ENCODE peak calls at places on chromosomes 4 and X, in eight cellular contexts. L, F, O, D, P, Q, M and B are unnamed samples.

GRCh38 chr4:37299468-37299867 is 54.9 kb downstream of the NWD2 start:
- DNase-seq in M (no peak), D (no peak), L (no peak), O (no peak), P (no peak), F (peak), Q (no peak), B (no peak)

GRCh38 chr4:183329244-183329643 is 7.0 kb upstream of the CLDN24 start:
- DNase-seq in L (no peak), F (no peak), O (no peak), P (no peak), M (no peak), D (no peak), Q (no peak), B (no peak)

GRCh38 chr4:110586137-110586850 is 36.6 kb downstream of the PITX2 start:
- DNase-seq in P (no peak), D (no peak), Q (peak), O (peak), M (no peak), F (peak), L (no peak), B (peak)

GRCh38 chrX:132270699-132271098 is 51.5 kb upstream of the RAP2C start:
- DNase-seq in D (no peak), P (peak), O (peak), F (no peak), L (no peak), Q (peak), M (peak), B (no peak)

GRCh38 chr4:15864771-15865566 is 73.6 kb downstream of the FGFBP1 start:
- DNase-seq in F (no peak), D (no peak), Q (no peak), P (no peak), O (no peak), L (no peak), M (no peak), B (no peak)

GRCh38 chrX:41596586-41596985 is 92.2 kb upstream of the GPR34 start:
- DNase-seq in D (no peak), M (no peak), F (no peak), P (no peak), O (peak), Q (no peak), L (no peak), B (no peak)

GRCh38 chr4:20422398-20422797 is 170.7 kb downstream of the SLIT2 start:
- DNase-seq in F (peak), P (no peak), M (no peak), Q (peak), D (peak), O (peak), L (peak), B (peak)

GRCh38 chrX:114134465-114134864 is 449.4 kb upstream of the HTR2C start:
- DNase-seq in Q (no peak), F (no peak), L (no peak), P (no peak), D (no peak), M (no peak), O (no peak), B (no peak)

GRCh38 chr4:148962539-148963290 is 520.5 kb upstream of the NR3C2 start:
- DNase-seq in Q (peak), O (peak), L (no peak), D (no peak), F (no peak), M (no peak), P (no peak), B (no peak)

GRCh38 chrX:111447298-111447697 is 35.3 kb upstream of the DCX start:
- DNase-seq in D (peak), O (no peak), L (no peak), Q (no peak), P (no peak), M (no peak), F (peak), B (peak)

GRCh38 chr4:7017446-7018048 is 25.6 kb upstream of the TADA2B start:
- DNase-seq in Q (no peak), L (no peak), F (no peak), M (no peak), P (no peak), O (no peak), D (no peak), B (no peak)

GRCh38 chrX:16082470-16083085 is 40.8 kb upstream of the GRPR start:
- DNase-seq in D (no peak), O (no peak), Q (no peak), L (no peak), M (no peak), P (no peak), F (peak), B (no peak)

GRCh38 chrX:115547448-115547847 is 13.5 kb upstream of the PLS3 start:
- DNase-seq in F (peak), P (no peak), L (no peak), D (no peak), Q (no peak), O (no peak), M (no peak), B (no peak)

GRCh38 chr4:146335763-146336412 is 121.5 kb downstream of the REELD1 start:
- DNase-seq in Q (peak), P (no peak), D (no peak), O (no peak), M (no peak), F (no peak), L (no peak), B (no peak)

GRCh38 chrX:1009771-1010170 is 202.7 kb downstream of the CRLF2 start:
- DNase-seq in P (no peak), O (no peak), Q (no peak), L (no peak), F (no peak), D (no peak), M (no peak), B (no peak)

GRCh38 chrX:75642811-75643361 is 120.0 kb upstream of the ZDHHC15 start:
- DNase-seq in D (no peak), P (no peak), Q (no peak), F (no peak), O (no peak), M (no peak), L (no peak), B (no peak)

GRCh38 chrX:65985922-65986588 is 53.8 kb downstream of the VSIG4 start:
- DNase-seq in P (no peak), Q (peak), L (no peak), F (peak), O (peak), D (no peak), M (no peak), B (no peak)

GRCh38 chr4:32133141-32133540 is 1413.0 kb downstream of the PCDH7 start:
- DNase-seq in D (no peak), F (no peak), P (no peak), M (no peak), L (no peak), Q (no peak), O (no peak), B (no peak)

GRCh38 chrX:107676559-107677378 is 48.5 kb downstream of the PRPS1 start:
- DNase-seq in Q (peak), F (no peak), L (peak), D (no peak), O (peak), M (peak), P (peak), B (no peak)

GRCh38 chr4:108237693-108238092 is 69.0 kb upstream of the LEF1 start:
- DNase-seq in O (no peak), L (no peak), D (no peak), P (no peak), F (no peak), Q (no peak), M (no peak), B (no peak)

GRCh38 chr4:2788532-2789103 is 4.3 kb upstream of the SH3BP2 start:
- DNase-seq in D (no peak), M (peak), L (no peak), P (peak), Q (no peak), O (no peak), F (no peak), B (no peak)

GRCh38 chrX:49192722-49193328 is 6.7 kb upstream of the PRICKLE3 start:
- DNase-seq in O (peak), Q (no peak), D (peak), P (no peak), M (no peak), F (peak), L (no peak), B (no peak)

GRCh38 chrX:39633293-39633692 is 464.5 kb downstream of the BCOR start:
- DNase-seq in Q (peak), D (no peak), L (no peak), F (no peak), M (no peak), O (peak), P (no peak), B (no peak)

GRCh38 chr4:38366451-38366850 is 297.5 kb upstream of the KLF3 start:
- DNase-seq in L (no peak), Q (no peak), O (no peak), P (no peak), D (no peak), F (no peak), M (peak), B (no peak)

GRCh38 chr4:3472411-3473141 is 9.5 kb downstream of the DOK7 start:
- DNase-seq in Q (no peak), M (no peak), F (no peak), O (no peak), P (no peak), L (peak), D (no peak), B (no peak)

GRCh38 chrX:22366166-22366702 is 93.5 kb downstream of the CBLL2 start:
- DNase-seq in L (no peak), F (no peak), O (peak), D (no peak), M (no peak), P (no peak), Q (no peak), B (no peak)

GRCh38 chrX:65098851-65099250 is 122.6 kb upstream of the ZC4H2 start:
- DNase-seq in L (no peak), F (no peak), M (no peak), O (no peak), P (no peak), D (no peak), Q (no peak), B (no peak)

GRCh38 chrX:22060451-22060940 is 28.4 kb downstream of the PHEX start:
- DNase-seq in M (no peak), F (no peak), Q (no peak), D (no peak), P (no peak), L (no peak), O (peak), B (peak)

GRCh38 chr4:2186133-2186864 is 55.6 kb downstream of the HAUS3 start:
- DNase-seq in L (no peak), P (no peak), F (peak), O (peak), D (no peak), Q (peak), M (no peak), B (no peak)

GRCh38 chr4:71944956-71945355 is 86.8 kb upstream of the NPFFR2 start:
- DNase-seq in D (no peak), P (no peak), O (peak), L (no peak), F (peak), M (no peak), Q (no peak), B (no peak)

GRCh38 chrX:9942086-9942485 is 25.1 kb upstream of the CLDN34 start:
- DNase-seq in D (no peak), F (no peak), O (no peak), Q (no peak), L (no peak), M (no peak), P (no peak), B (peak)

GRCh38 chr4:36676139-36677050 is 395.0 kb downstream of the DTHD1 start:
- DNase-seq in M (no peak), D (no peak), P (no peak), L (no peak), F (no peak), O (peak), Q (no peak), B (no peak)

GRCh38 chrX:32673193-32673592 is 538.2 kb downstream of the DMD start:
- DNase-seq in O (no peak), D (no peak), M (no peak), Q (no peak), P (no peak), L (no peak), F (peak), B (peak)

GRCh38 chrX:82589410-82589809 is 918.7 kb upstream of the POU3F4 start:
- DNase-seq in M (no peak), L (no peak), P (no peak), Q (no peak), D (no peak), F (no peak), O (peak), B (no peak)

GRCh38 chr4:85368240-85368639 is 106.7 kb upstream of the ARHGAP24 start:
- DNase-seq in M (no peak), F (peak), L (no peak), D (no peak), Q (no peak), P (no peak), O (no peak), B (no peak)

GRCh38 chr4:140137654-140138053 is 16.3 kb downstream of the MAML3 start:
- DNase-seq in L (no peak), D (no peak), Q (no peak), O (peak), F (peak), M (no peak), P (no peak), B (no peak)

GRCh38 chrX:99703467-99703866 is 706.6 kb downstream of the PCDH19 start:
- DNase-seq in L (no peak), D (no peak), Q (no peak), M (no peak), O (no peak), F (no peak), P (no peak), B (no peak)

GRCh38 chr4:52037730-52038108 is 380 bp downstream of the SGCB start:
- DNase-seq in P (no peak), Q (peak), O (peak), M (peak), L (no peak), F (peak), D (peak), B (peak)

DNA sequence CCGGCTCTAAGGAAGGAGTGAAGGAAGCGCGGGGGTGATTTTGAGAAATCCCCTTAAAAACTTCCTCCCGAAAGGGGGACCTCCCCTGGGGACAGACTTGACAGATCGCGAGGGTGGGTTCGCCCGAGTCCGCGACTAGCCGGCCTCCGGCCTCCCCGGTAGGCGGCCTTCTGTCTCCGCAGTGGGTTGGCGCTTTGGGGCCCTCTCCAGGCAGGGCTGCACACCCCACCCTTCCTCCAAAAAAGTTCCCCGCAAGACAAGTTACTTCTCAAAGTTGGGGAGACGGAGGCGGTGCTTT is 24.8 kb downstream of the HOPX start:
- DNase-seq in F (peak), O (no peak), Q (no peak), P (no peak), D (peak), L (peak), M (peak), B (peak)
- TF ChIP-seq CTCF in F (peak), O (peak), Q (no peak), P (no peak), D (peak), L (no peak), M (peak), B (peak)

DNA sequence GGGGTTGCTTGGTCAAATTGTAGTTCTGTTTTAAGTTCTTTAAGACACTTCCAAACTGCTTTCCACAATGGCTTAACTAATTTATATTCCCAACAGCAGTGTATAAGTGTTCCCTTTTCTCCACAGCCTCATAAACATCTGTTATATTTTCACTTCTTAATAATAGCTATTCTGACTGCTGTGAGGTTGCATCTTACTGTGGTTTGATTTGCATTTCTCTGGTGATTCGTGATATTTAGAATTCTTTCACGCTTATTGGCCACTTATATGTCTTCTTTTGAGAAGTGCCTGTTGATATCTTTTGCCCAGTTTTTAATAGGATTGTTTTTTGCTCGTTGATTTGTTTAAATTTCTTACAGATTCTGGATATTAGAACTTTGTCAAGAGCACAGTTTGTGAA is 278.6 kb upstream of the ITM2A start:
- DNase-seq in P (no peak), F (no peak), O (no peak), L (no peak), M (no peak), D (no peak), Q (no peak), B (no peak)
- TF ChIP-seq CTCF in P (no peak), F (no peak), O (no peak), L (no peak), M (no peak), D (no peak), Q (no peak), B (no peak)

DNA sequence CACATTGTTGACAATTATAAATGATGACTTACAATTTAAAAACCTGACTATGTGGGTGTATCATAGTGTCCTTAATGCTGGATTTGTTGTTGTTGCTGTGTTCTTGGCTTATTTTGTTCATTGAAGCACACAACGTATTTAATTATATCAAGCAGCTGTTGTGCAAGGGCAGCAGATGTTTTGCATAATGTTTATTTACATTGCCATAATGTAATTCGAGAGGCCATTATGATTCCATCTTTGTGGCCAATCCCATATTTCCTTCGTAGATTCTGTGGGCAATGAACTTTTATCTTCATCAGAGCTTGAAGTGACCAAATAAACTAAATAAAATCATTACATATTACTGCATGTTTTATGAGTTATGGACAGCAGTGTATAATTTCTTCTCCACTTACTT is 422.6 kb upstream of the GALNTL6 start:
- DNase-seq in P (no peak), L (no peak), M (no peak), F (no peak), Q (no peak), D (no peak), O (no peak), B (no peak)
- TF ChIP-seq CTCF in P (no peak), L (no peak), M (no peak), F (no peak), Q (no peak), D (no peak), O (no peak), B (no peak)

DNA sequence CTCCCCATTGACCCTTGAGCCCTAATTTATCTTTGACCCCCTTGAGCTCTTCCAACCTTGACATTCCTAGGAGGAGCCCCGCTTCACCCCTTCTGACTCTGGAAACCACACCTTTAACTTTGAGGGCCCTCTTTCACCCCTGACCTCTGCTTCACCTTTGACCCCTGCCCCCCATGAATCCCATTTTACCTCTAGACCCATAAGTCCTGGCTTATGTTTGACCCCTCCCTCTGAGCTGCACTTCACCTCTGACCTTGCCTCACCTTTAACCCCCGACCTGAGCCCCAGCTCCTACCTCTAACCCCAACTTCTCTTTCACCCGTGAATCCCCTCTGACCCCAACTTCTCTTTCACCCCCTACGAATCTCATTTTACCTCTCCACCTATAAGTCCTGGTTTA is 169.7 kb downstream of the THOC2 start:
- DNase-seq in M (no peak), O (no peak), L (no peak), D (no peak), Q (no peak), F (no peak), P (no peak), B (no peak)
- TF ChIP-seq CTCF in M (no peak), O (no peak), L (no peak), D (no peak), Q (no peak), F (no peak), P (no peak), B (no peak)

DNA sequence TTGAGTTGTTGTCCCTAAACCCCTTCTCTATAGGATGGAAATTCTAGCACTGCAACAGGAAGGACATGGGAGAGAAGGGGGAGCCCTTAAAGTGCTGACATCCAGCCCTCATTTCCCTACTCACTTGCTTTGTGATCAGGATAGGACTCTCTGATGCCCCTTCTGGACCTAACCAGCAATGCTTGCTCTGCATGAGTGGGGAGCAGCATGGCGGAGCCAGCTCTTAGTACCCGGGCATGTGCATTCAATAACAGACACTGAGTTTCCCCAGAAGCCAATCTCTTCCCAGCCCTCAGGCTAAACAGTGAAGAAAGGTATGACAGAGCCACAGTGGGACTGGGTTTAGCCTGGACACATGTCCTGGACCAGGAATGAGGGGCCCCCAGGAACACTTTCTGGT is 14.0 kb downstream of the SOD3 start:
- DNase-seq in O (no peak), L (no peak), D (no peak), M (no peak), P (no peak), Q (no peak), F (peak), B (no peak)
- TF ChIP-seq CTCF in O (no peak), L (no peak), D (no peak), M (peak), P (no peak), Q (peak), F (peak), B (peak)

GRCh38 chrX:17617794-17618193 is 119.5 kb upstream of the SCML1 start:
- DNase-seq in Q (no peak), F (no peak), P (no peak), O (no peak), D (no peak), M (no peak), L (no peak), B (no peak)
- TF ChIP-seq CTCF in Q (no peak), F (no peak), P (no peak), O (no peak), D (no peak), M (no peak), L (no peak), B (no peak)